ENCODE peak calls at places on chromosomes 6 and 20, in five cellular contexts. One of them, this sample, is unnamed.

GRCh38 chr20:41198443-41198842 is 61.1 kb downstream of the PLCG1 start:
- DNase-seq in tibial nerve: no peak
- DNase-seq in Peyer's patch: no peak
- DNase-seq in brain microvascular endothelial cell: no peak
- DNase-seq in CD8-positive, alpha-beta memory T cell: no peak
- DNase-seq in this sample: no peak

GRCh38 chr6:10451828-10452509 is 37.1 kb upstream of the TFAP2A start:
- DNase-seq in tibial nerve: no peak
- DNase-seq in Peyer's patch: no peak
- DNase-seq in brain microvascular endothelial cell: peak
- DNase-seq in CD8-positive, alpha-beta memory T cell: no peak
- DNase-seq in this sample: no peak

GRCh38 chr6:165713845-165714466 is 50.9 kb upstream of the PDE10A start:
- DNase-seq in tibial nerve: no peak
- DNase-seq in Peyer's patch: no peak
- DNase-seq in brain microvascular endothelial cell: no peak
- DNase-seq in CD8-positive, alpha-beta memory T cell: no peak
- DNase-seq in this sample: no peak

GRCh38 chr20:21229163-21229562 is 74.0 kb upstream of the XRN2 start:
- DNase-seq in tibial nerve: no peak
- DNase-seq in Peyer's patch: no peak
- DNase-seq in brain microvascular endothelial cell: no peak
- DNase-seq in CD8-positive, alpha-beta memory T cell: no peak
- DNase-seq in this sample: no peak

GRCh38 chr6:145626857-145627256 is 108.5 kb downstream of the EPM2A start:
- DNase-seq in tibial nerve: no peak
- DNase-seq in Peyer's patch: no peak
- DNase-seq in brain microvascular endothelial cell: no peak
- DNase-seq in CD8-positive, alpha-beta memory T cell: no peak
- DNase-seq in this sample: no peak

GRCh38 chr20:16488086-16488485 is 85.2 kb downstream of the KIF16B start:
- DNase-seq in tibial nerve: no peak
- DNase-seq in Peyer's patch: no peak
- DNase-seq in brain microvascular endothelial cell: no peak
- DNase-seq in CD8-positive, alpha-beta memory T cell: no peak
- DNase-seq in this sample: no peak

GRCh38 chr20:58609026-58609425 is 42.1 kb upstream of the STX16 start:
- DNase-seq in tibial nerve: no peak
- DNase-seq in Peyer's patch: no peak
- DNase-seq in brain microvascular endothelial cell: no peak
- DNase-seq in CD8-positive, alpha-beta memory T cell: no peak
- DNase-seq in this sample: no peak

GRCh38 chr6:4914412-4915159 is 89.3 kb downstream of the RPP40 start:
- DNase-seq in tibial nerve: no peak
- DNase-seq in Peyer's patch: no peak
- DNase-seq in brain microvascular endothelial cell: peak
- DNase-seq in CD8-positive, alpha-beta memory T cell: no peak
- DNase-seq in this sample: no peak

GRCh38 chr6:56660374-56660730 is 17.7 kb upstream of the DST start:
- DNase-seq in tibial nerve: no peak
- DNase-seq in Peyer's patch: no peak
- DNase-seq in brain microvascular endothelial cell: no peak
- DNase-seq in CD8-positive, alpha-beta memory T cell: no peak
- DNase-seq in this sample: no peak

GRCh38 chr6:163507965-163508364 is 93.4 kb downstream of the QKI start:
- DNase-seq in tibial nerve: no peak
- DNase-seq in Peyer's patch: no peak
- DNase-seq in brain microvascular endothelial cell: no peak
- DNase-seq in CD8-positive, alpha-beta memory T cell: no peak
- DNase-seq in this sample: no peak

GRCh38 chr6:31113861-31114539 is 600 bp upstream of the PSORS1C1 start:
- DNase-seq in tibial nerve: no peak
- DNase-seq in Peyer's patch: no peak
- DNase-seq in brain microvascular endothelial cell: no peak
- DNase-seq in CD8-positive, alpha-beta memory T cell: no peak
- DNase-seq in this sample: no peak

GRCh38 chr20:41003143-41003932 is 25.3 kb upstream of the TOP1 start:
- DNase-seq in tibial nerve: peak
- DNase-seq in Peyer's patch: peak
- DNase-seq in brain microvascular endothelial cell: peak
- DNase-seq in CD8-positive, alpha-beta memory T cell: peak
- DNase-seq in this sample: no peak

GRCh38 chr20:14919473-14920157 is 582.2 kb upstream of the FLRT3 start:
- DNase-seq in tibial nerve: no peak
- DNase-seq in Peyer's patch: peak
- DNase-seq in brain microvascular endothelial cell: no peak
- DNase-seq in CD8-positive, alpha-beta memory T cell: no peak
- DNase-seq in this sample: no peak

GRCh38 chr6:57013501-57013900 is 33.0 kb upstream of the KIAA1586 start:
- DNase-seq in tibial nerve: no peak
- DNase-seq in Peyer's patch: no peak
- DNase-seq in brain microvascular endothelial cell: peak
- DNase-seq in CD8-positive, alpha-beta memory T cell: no peak
- DNase-seq in this sample: no peak

GRCh38 chr6:121403981-121404380 is 31.5 kb upstream of the GJA1 start:
- DNase-seq in tibial nerve: no peak
- DNase-seq in Peyer's patch: no peak
- DNase-seq in brain microvascular endothelial cell: no peak
- DNase-seq in CD8-positive, alpha-beta memory T cell: no peak
- DNase-seq in this sample: no peak

GRCh38 chr20:63878855-63879254 is 13.8 kb downstream of the TPD52L2 start:
- DNase-seq in tibial nerve: no peak
- DNase-seq in Peyer's patch: no peak
- DNase-seq in brain microvascular endothelial cell: no peak
- DNase-seq in CD8-positive, alpha-beta memory T cell: no peak
- DNase-seq in this sample: no peak

GRCh38 chr20:62795023-62795761 is 1.1 kb upstream of the MRGBP start:
- DNase-seq in tibial nerve: no peak
- DNase-seq in Peyer's patch: peak
- DNase-seq in brain microvascular endothelial cell: peak
- DNase-seq in CD8-positive, alpha-beta memory T cell: peak
- DNase-seq in this sample: peak

GRCh38 chr6:77454386-77454785 is 8.9 kb downstream of the HTR1B start:
- DNase-seq in tibial nerve: no peak
- DNase-seq in Peyer's patch: no peak
- DNase-seq in brain microvascular endothelial cell: no peak
- DNase-seq in CD8-positive, alpha-beta memory T cell: no peak
- DNase-seq in this sample: no peak

GRCh38 chr20:31698243-31698802 is 24.3 kb downstream of the BCL2L1 start:
- DNase-seq in tibial nerve: no peak
- DNase-seq in Peyer's patch: no peak
- DNase-seq in brain microvascular endothelial cell: no peak
- DNase-seq in CD8-positive, alpha-beta memory T cell: no peak
- DNase-seq in this sample: no peak

GRCh38 chr20:31701591-31701990 is 21.1 kb downstream of the BCL2L1 start:
- DNase-seq in tibial nerve: no peak
- DNase-seq in Peyer's patch: no peak
- DNase-seq in brain microvascular endothelial cell: no peak
- DNase-seq in CD8-positive, alpha-beta memory T cell: no peak
- DNase-seq in this sample: no peak

GRCh38 chr20:31700747-31701146 is 21.9 kb downstream of the BCL2L1 start:
- DNase-seq in tibial nerve: no peak
- DNase-seq in Peyer's patch: no peak
- DNase-seq in brain microvascular endothelial cell: no peak
- DNase-seq in CD8-positive, alpha-beta memory T cell: no peak
- DNase-seq in this sample: no peak

GRCh38 chr20:31698803-31699718 is 23.6 kb downstream of the BCL2L1 start:
- DNase-seq in tibial nerve: no peak
- DNase-seq in Peyer's patch: no peak
- DNase-seq in brain microvascular endothelial cell: peak
- DNase-seq in CD8-positive, alpha-beta memory T cell: no peak
- DNase-seq in this sample: no peak

GRCh38 chr20:31699801-31700728 is 22.6 kb downstream of the BCL2L1 start:
- DNase-seq in tibial nerve: no peak
- DNase-seq in Peyer's patch: no peak
- DNase-seq in brain microvascular endothelial cell: no peak
- DNase-seq in CD8-positive, alpha-beta memory T cell: no peak
- DNase-seq in this sample: no peak
- H3K27ac ChIP-seq in tibial nerve: peak
- H3K27ac ChIP-seq in Peyer's patch: peak
- H3K27ac ChIP-seq in brain microvascular endothelial cell: peak
- H3K27ac ChIP-seq in CD8-positive, alpha-beta memory T cell: peak
- H3K27ac ChIP-seq in this sample: peak

DNA sequence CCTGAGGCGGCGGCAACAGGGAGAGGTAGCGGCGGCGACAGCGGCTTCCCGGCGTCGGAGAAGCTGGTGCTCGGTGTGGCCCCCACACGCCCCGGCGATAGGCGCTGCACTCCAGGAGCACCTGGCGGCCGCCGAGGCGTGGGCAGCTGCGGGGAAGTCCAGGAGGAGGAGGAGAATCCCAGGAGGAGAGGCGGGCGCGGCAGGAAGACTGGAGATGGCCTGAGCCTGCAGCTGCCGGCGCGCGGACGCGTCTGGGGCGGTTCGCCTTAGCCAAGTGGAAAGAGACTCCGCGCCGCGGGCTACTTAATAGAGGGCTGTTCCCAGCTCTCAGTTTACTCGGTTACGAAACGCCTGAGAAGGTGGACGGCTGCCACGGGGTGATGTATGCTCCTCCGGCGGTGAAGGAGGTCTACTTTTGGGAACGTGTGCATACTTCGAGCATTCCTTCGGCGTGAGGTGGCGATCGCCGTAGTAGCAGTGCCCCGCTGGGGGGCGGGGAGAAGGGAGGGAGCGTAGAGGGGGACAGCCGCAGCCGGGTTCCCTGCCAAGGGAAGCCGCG is at the start of gene COL12A1:
- DNase-seq in tibial nerve: peak
- DNase-seq in Peyer's patch: peak
- DNase-seq in brain microvascular endothelial cell: peak
- DNase-seq in CD8-positive, alpha-beta memory T cell: no peak
- DNase-seq in this sample: no peak
- H3K27ac ChIP-seq in tibial nerve: peak
- H3K27ac ChIP-seq in Peyer's patch: peak
- H3K27ac ChIP-seq in brain microvascular endothelial cell: peak
- H3K27ac ChIP-seq in CD8-positive, alpha-beta memory T cell: no peak
- H3K27ac ChIP-seq in this sample: no peak

DNA sequence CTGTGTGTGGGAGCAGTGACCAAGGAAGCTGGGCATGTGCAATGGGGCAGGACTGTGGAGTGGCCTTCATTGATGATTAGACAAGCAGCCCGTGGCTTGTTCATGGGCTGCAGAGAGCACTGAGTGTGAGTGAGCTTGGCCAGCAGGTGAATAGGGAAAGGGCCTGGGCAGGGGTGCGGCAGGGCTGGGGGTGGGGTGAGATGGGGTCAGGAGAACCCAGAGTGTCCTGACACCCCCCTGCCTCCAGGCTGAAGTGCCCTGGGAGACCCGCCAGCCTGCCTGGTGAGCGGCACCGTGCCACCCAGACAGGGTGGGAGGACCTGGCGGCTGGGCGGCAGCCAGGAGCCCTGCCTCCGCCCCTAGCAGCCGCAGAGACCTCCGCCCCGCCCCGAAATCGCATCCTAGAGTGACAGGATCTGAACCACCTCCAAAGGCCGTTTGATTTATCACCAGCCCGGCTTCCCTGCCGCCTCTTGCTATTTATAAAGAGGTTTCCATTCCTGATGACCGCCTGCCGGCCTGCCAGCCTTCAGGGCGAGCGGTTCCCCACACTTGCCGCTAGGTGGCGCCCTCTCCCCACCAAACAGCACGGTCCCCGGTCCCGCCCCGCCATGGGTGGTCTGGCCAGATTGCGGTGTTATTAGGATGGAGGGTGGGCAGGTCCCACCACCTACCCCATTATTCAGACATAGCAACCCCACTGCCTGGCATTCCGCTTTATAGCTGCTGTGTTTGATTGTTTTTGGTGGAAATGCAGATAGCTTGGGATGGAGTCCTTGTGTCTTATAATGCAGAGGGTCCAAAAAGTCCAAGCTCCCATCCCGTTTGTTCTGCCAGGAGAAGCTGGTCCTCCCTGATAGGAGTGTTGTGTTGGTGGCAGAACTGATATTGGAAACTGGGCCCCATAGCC is 3.5 kb downstream of the MYLK2 start:
- DNase-seq in tibial nerve: peak
- DNase-seq in Peyer's patch: peak
- DNase-seq in brain microvascular endothelial cell: peak
- DNase-seq in CD8-positive, alpha-beta memory T cell: peak
- DNase-seq in this sample: peak
- H3K27ac ChIP-seq in tibial nerve: no peak
- H3K27ac ChIP-seq in Peyer's patch: no peak
- H3K27ac ChIP-seq in brain microvascular endothelial cell: no peak
- H3K27ac ChIP-seq in CD8-positive, alpha-beta memory T cell: no peak
- H3K27ac ChIP-seq in this sample: no peak

GRCh38 chr6:34601706-34602105 is 45.6 kb upstream of the SPDEF start:
- DNase-seq in tibial nerve: no peak
- DNase-seq in Peyer's patch: no peak
- DNase-seq in brain microvascular endothelial cell: no peak
- DNase-seq in CD8-positive, alpha-beta memory T cell: no peak
- DNase-seq in this sample: no peak
- H3K27ac ChIP-seq in tibial nerve: no peak
- H3K27ac ChIP-seq in Peyer's patch: no peak
- H3K27ac ChIP-seq in brain microvascular endothelial cell: no peak
- H3K27ac ChIP-seq in CD8-positive, alpha-beta memory T cell: no peak
- H3K27ac ChIP-seq in this sample: no peak